ENCODE peak calls at places on chromosome 3, in ten cellular contexts. W is NCI-H69; C is NCI-H187 treated with DMSO at 0.1 percent for 48 hours; D is A673; K is NCI-H2081; Z is Peyer's patch; H is stimulated activated CD8-positive, alpha-beta memory T cell treated with anti-CD3 and anti-CD28 coated beads, Interleukin-4, amount 100 ng/mL, for 4 hours; Q is GM04504; L is NCI-H1105; O is T-helper 17 cell. F is an unnamed sample.

GRCh38 chr3:102124301-102125158 is 275.2 kb downstream of the NFKBIZ start:
- DNase-seq in C (no peak), H (no peak), O (no peak), K (no peak), Z (no peak), L (no peak), Q (no peak), W (no peak), D (no peak), F (peak)

GRCh38 chr3:14518432-14518802 is 21.7 kb downstream of the GRIP2 start:
- DNase-seq in W (no peak), Z (no peak), L (no peak), D (no peak), O (no peak), C (no peak), H (no peak), Q (no peak), K (no peak), F (no peak)

GRCh38 chr3:63972196-63972595 is 51.1 kb downstream of the PSMD6 start:
- DNase-seq in C (no peak), H (no peak), D (no peak), Q (no peak), L (no peak), Z (no peak), K (no peak), W (no peak), O (no peak), F (no peak)

GRCh38 chr3:75015280-75015679 is 400.8 kb upstream of the CNTN3 start:
- DNase-seq in D (no peak), C (no peak), L (no peak), W (no peak), Z (no peak), H (no peak), O (no peak), K (no peak), Q (no peak), F (no peak)

GRCh38 chr3:32401141-32401540 is 9.5 kb downstream of the CMTM7 start:
- DNase-seq in Z (no peak), K (no peak), L (no peak), O (no peak), W (no peak), Q (no peak), H (no peak), C (no peak), D (no peak), F (no peak)

GRCh38 chr3:43962043-43962442 is 271.3 kb downstream of the ABHD5 start:
- DNase-seq in Z (no peak), W (no peak), D (no peak), Q (no peak), H (no peak), C (no peak), O (no peak), L (no peak), K (no peak), F (no peak)

GRCh38 chr3:126212629-126213375 is 32.4 kb upstream of the ALDH1L1 start:
- DNase-seq in Z (no peak), C (no peak), H (no peak), D (peak), O (no peak), Q (peak), L (peak), W (peak), K (peak), F (no peak)

GRCh38 chr3:146590521-146590920 is 14.6 kb downstream of the PLSCR5 start:
- DNase-seq in L (no peak), Q (no peak), D (peak), K (no peak), Z (no peak), H (no peak), W (no peak), O (no peak), C (no peak), F (no peak)

GRCh38 chr3:148797822-148798221 is 29.8 kb upstream of the CPB1 start:
- DNase-seq in D (no peak), W (no peak), K (peak), H (no peak), Q (no peak), Z (no peak), O (no peak), L (peak), C (no peak), F (no peak)

GRCh38 chr3:59513570-59513969 is 463.7 kb upstream of the CFAP20DC start:
- DNase-seq in O (no peak), C (no peak), L (no peak), Q (no peak), W (no peak), H (no peak), D (no peak), Z (no peak), K (no peak), F (no peak)

GRCh38 chr3:187639912-187640822 is 30.0 kb downstream of the SST start:
- DNase-seq in D (peak), C (no peak), Q (no peak), Z (no peak), O (no peak), H (no peak), W (no peak), L (no peak), K (no peak), F (no peak)

GRCh38 chr3:126153695-126154360 is 26.6 kb downstream of the ALDH1L1 start:
- DNase-seq in Z (peak), K (no peak), Q (no peak), C (no peak), D (no peak), W (no peak), H (no peak), O (no peak), L (no peak), F (no peak)

GRCh38 chr3:62727576-62727975 is 147.6 kb downstream of the CADPS start:
- DNase-seq in C (no peak), W (peak), K (no peak), O (no peak), D (peak), L (no peak), Q (no peak), Z (no peak), H (no peak), F (no peak)

GRCh38 chr3:180036678-180037455 is at the start of gene PEX5L:
- DNase-seq in L (peak), C (peak), Q (no peak), D (peak), K (peak), O (no peak), W (no peak), Z (no peak), H (no peak), F (no peak)

GRCh38 chr3:187211532-187212274 is 14.4 kb downstream of the RTP1 start:
- DNase-seq in H (no peak), L (no peak), W (no peak), Q (peak), K (no peak), O (no peak), Z (no peak), C (no peak), D (no peak), F (no peak)

GRCh38 chr3:106929081-106929480 is 448.2 kb upstream of the CCDC54 start:
- DNase-seq in O (no peak), H (no peak), C (no peak), W (no peak), Z (no peak), K (no peak), L (no peak), D (no peak), Q (no peak), F (no peak)

GRCh38 chr3:66989860-66990696 is 8.0 kb upstream of the KBTBD8 start:
- DNase-seq in O (no peak), L (no peak), W (peak), Z (peak), Q (no peak), C (no peak), K (no peak), D (peak), H (no peak), F (no peak)

GRCh38 chr3:197748597-197749314 is 927 bp upstream of the FYTTD1 start:
- DNase-seq in O (no peak), C (no peak), Q (peak), D (peak), W (peak), K (no peak), H (no peak), Z (no peak), L (no peak), F (peak)

GRCh38 chr3:74614133-74614967 is at the start of gene CNTN3:
- DNase-seq in O (no peak), C (no peak), D (peak), H (no peak), L (peak), W (peak), Q (no peak), Z (no peak), K (peak), F (no peak)

GRCh38 chr3:78659386-78659987 is 1108.3 kb downstream of the ROBO1 start:
- DNase-seq in Z (no peak), Q (no peak), W (peak), O (no peak), H (no peak), L (no peak), C (no peak), D (peak), K (peak), F (no peak)

GRCh38 chr3:26622634-26623408 is at the start of gene LRRC3B:
- DNase-seq in C (no peak), Q (no peak), L (peak), W (peak), K (no peak), Z (no peak), H (no peak), O (no peak), D (peak), F (no peak)

F was measured in BJ.